ENCODE peak calls at places on chromosomes 4 and X, in eight cellular contexts. R, V, D, Y, J, S, L and E are unnamed samples.

GRCh38 chrX:30888526-30889146 is 418 bp downstream of the TAB3 start:
- DNase-seq in R (no peak), V (peak; percentile 60), D (no peak), Y (peak; percentile 5), J (peak; percentile 3), S (no peak), L (no peak), E (peak; percentile 53)

GRCh38 chr4:86043755-86044592 is 315.9 kb downstream of the MAPK10 start:
- DNase-seq in R (peak; percentile 37), V (no peak), D (no peak), Y (peak; percentile 68), J (peak; percentile 44), S (peak; percentile 81), L (peak; percentile 58), E (no peak)

GRCh38 chr4:176795441-176795840 is 2.7 kb upstream of the VEGFC start:
- DNase-seq in R (no peak), V (no peak), D (no peak), Y (no peak), J (no peak), S (no peak), L (no peak), E (no peak)

GRCh38 chr4:2284934-2285664 is 23.2 kb upstream of the MXD4 start:
- DNase-seq in R (no peak), V (no peak), D (no peak), Y (peak; percentile 31), J (peak; percentile 25), S (peak; percentile 52), L (no peak), E (no peak)

GRCh38 chrX:137565921-137566745 is at the start of gene ZIC3:
- DNase-seq in R (no peak), V (no peak), D (peak; percentile 37), Y (peak; percentile 1), J (no peak), S (peak; percentile 17), L (no peak), E (no peak)

GRCh38 chr4:103076777-103077347 is 301 bp upstream of the SLC9B2 start:
- DNase-seq in R (peak; percentile 3), V (no peak), D (no peak), Y (no peak), J (no peak), S (no peak), L (peak; percentile 64), E (no peak)

GRCh38 chr4:78534286-78534955 is 17.1 kb upstream of the ANXA3 start:
- DNase-seq in R (peak; percentile 89), V (no peak), D (no peak), Y (no peak), J (no peak), S (no peak), L (no peak), E (no peak)

GRCh38 chr4:89834486-89835209 is 2.3 kb downstream of the SNCA start:
- DNase-seq in R (no peak), V (no peak), D (no peak), Y (no peak), J (no peak), S (no peak), L (no peak), E (no peak)

GRCh38 chrX:39152106-39152649 is 350.9 kb downstream of the MID1IP1 start:
- DNase-seq in R (no peak), V (peak; percentile 24), D (peak; percentile 60), Y (no peak), J (no peak), S (no peak), L (no peak), E (peak; percentile 42)

GRCh38 chr4:81039351-81040174 is 9.1 kb downstream of the BMP3 start:
- DNase-seq in R (no peak), V (peak; percentile 15), D (no peak), Y (no peak), J (no peak), S (no peak), L (no peak), E (no peak)

GRCh38 chr4:7867701-7868429 is 71.8 kb downstream of the AFAP1 start:
- DNase-seq in R (no peak), V (no peak), D (no peak), Y (no peak), J (peak; percentile 40), S (no peak), L (no peak), E (no peak)

GRCh38 chr4:2793920-2794706 is 1.2 kb downstream of the SH3BP2 start:
- DNase-seq in R (no peak), V (peak; percentile 16), D (peak; percentile 77), Y (peak; percentile 37), J (peak; percentile 27), S (peak; percentile 57), L (no peak), E (no peak)

GRCh38 chrX:18890724-18891560 is 93.0 kb downstream of the PHKA2 start:
- DNase-seq in R (no peak), V (no peak), D (no peak), Y (no peak), J (no peak), S (no peak), L (no peak), E (no peak)

GRCh38 chrX:151983186-151983585 is 8.7 kb upstream of the GABRE start:
- DNase-seq in R (no peak), V (no peak), D (no peak), Y (no peak), J (peak; percentile 1), S (no peak), L (no peak), E (no peak)

GRCh38 chr4:152189451-152190179 is 346.3 kb downstream of the FBXW7 start:
- DNase-seq in R (no peak), V (peak; percentile 64), D (no peak), Y (no peak), J (no peak), S (no peak), L (peak; percentile 71), E (peak; percentile 24)

GRCh38 chr4:143354990-143355389 is 18.3 kb downstream of the GAB1 start:
- DNase-seq in R (no peak), V (no peak), D (no peak), Y (no peak), J (no peak), S (peak; percentile 29), L (peak; percentile 70), E (no peak)

GRCh38 chr4:128718793-128719192 is 90.7 kb upstream of the JADE1 start:
- DNase-seq in R (no peak), V (no peak), D (no peak), Y (peak; percentile 40), J (peak; percentile 68), S (peak; percentile 21), L (no peak), E (no peak)

GRCh38 chrX:135707880-135708279 is 5.6 kb upstream of the CT45A1 start:
- DNase-seq in R (peak; percentile 16), V (no peak), D (no peak), Y (no peak), J (no peak), S (no peak), L (peak; percentile 42), E (peak; percentile 40)

GRCh38 chr4:186770446-186771175 is 47.0 kb upstream of the FAT1 start:
- DNase-seq in R (no peak), V (no peak), D (no peak), Y (peak; percentile 70), J (peak; percentile 62), S (peak; percentile 76), L (no peak), E (no peak)

DNA sequence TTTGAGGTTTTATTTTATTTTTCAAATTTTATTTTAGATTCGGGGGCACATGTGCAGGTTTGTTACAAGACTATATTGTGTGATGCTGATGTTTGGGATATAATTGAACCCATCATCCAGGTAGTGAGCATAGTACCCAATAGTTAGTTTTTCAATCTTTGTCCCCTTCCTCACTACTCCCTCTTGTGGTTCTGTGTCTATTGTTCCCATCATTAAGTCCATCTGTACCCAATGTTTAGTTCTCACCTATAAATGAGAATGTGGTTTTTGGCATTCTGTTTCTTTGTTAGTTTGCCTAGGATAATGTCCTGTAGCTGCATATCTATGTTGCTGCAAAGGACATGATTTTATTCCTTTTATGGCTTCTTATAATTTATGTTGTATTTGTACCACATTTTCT is 767.2 kb upstream of the ADGRL3 start:
- DNase-seq in R (no peak), V (no peak), D (no peak), Y (no peak), J (no peak), S (no peak), L (no peak), E (no peak)
- TF ChIP-seq CTCF in R (no peak), V (no peak), D (no peak), Y (no peak), J (no peak), S (no peak), L (no peak), E (no peak)

GRCh38 chrX:82081027-82081426 is 879.1 kb downstream of the SH3BGRL start:
- DNase-seq in R (no peak), V (no peak), D (no peak), Y (no peak), J (no peak), S (no peak), L (no peak), E (no peak)
- TF ChIP-seq CTCF in R (no peak), V (no peak), D (no peak), Y (no peak), J (no peak), S (no peak), L (peak; percentile 28), E (no peak)

GRCh38 chrX:113260474-113260873 is 419.8 kb upstream of the AMOT start:
- DNase-seq in R (peak; percentile 0), V (no peak), D (no peak), Y (no peak), J (no peak), S (peak; percentile 4), L (peak; percentile 10), E (no peak)
- TF ChIP-seq CTCF in R (peak; percentile 43), V (peak; percentile 28), D (no peak), Y (no peak), J (no peak), S (peak; percentile 11), L (peak; percentile 25), E (no peak)

GRCh38 chr4:56818797-56819196 is 2.7 kb downstream of the SPINK2 start:
- DNase-seq in R (no peak), V (no peak), D (no peak), Y (no peak), J (no peak), S (no peak), L (no peak), E (no peak)

GRCh38 chr4:56823933-56824600 is 2.6 kb upstream of the SPINK2 start:
- DNase-seq in R (no peak), V (no peak), D (no peak), Y (no peak), J (no peak), S (no peak), L (no peak), E (no peak)

GRCh38 chr4:56817840-56818491 is 3.5 kb downstream of the SPINK2 start:
- DNase-seq in R (no peak), V (peak; percentile 81), D (no peak), Y (no peak), J (no peak), S (no peak), L (peak; percentile 75), E (peak; percentile 71)

GRCh38 chr4:56821394-56822263 is at the start of gene SPINK2:
- DNase-seq in R (peak; percentile 44), V (peak; percentile 38), D (peak; percentile 75), Y (no peak), J (no peak), S (no peak), L (peak; percentile 81), E (peak; percentile 58)
- TF ChIP-seq CTCF in R (peak; percentile 29), V (peak; percentile 29), D (no peak), Y (peak; percentile 3), J (no peak), S (no peak), L (peak; percentile 47), E (peak; percentile 10)